ENCODE peak calls at places on chromosomes 12 and 14, in six cellular contexts. One of them, this sample, is unnamed.

GRCh38 chr14:94011795-94012194 is 14.3 kb upstream of the OTUB2 start:
- DNase-seq in Peyer's patch: no peak
- DNase-seq in thyroid gland: no peak
- DNase-seq in heart left ventricle: no peak
- DNase-seq in A549: no peak
- DNase-seq in transverse colon: no peak
- DNase-seq in this sample: no peak

GRCh38 chr12:103423061-103423473 is 72.7 kb downstream of the C12orf42 start:
- DNase-seq in Peyer's patch: no peak
- DNase-seq in thyroid gland: no peak
- DNase-seq in heart left ventricle: no peak
- DNase-seq in A549: no peak
- DNase-seq in transverse colon: no peak
- DNase-seq in this sample: no peak

GRCh38 chr12:58967551-58967950 is 47.2 kb upstream of the LRIG3 start:
- DNase-seq in Peyer's patch: no peak
- DNase-seq in thyroid gland: peak; percentile 89
- DNase-seq in heart left ventricle: no peak
- DNase-seq in A549: no peak
- DNase-seq in transverse colon: no peak
- DNase-seq in this sample: no peak

GRCh38 chr12:54214553-54215374 is 26.0 kb upstream of the SMUG1 start:
- DNase-seq in Peyer's patch: peak; percentile 85
- DNase-seq in thyroid gland: peak; percentile 86
- DNase-seq in heart left ventricle: peak; percentile 89
- DNase-seq in A549: peak; percentile 95
- DNase-seq in transverse colon: peak; percentile 90
- DNase-seq in this sample: peak; percentile 86

GRCh38 chr14:69685217-69685616 is 73.8 kb downstream of the SUSD6 start:
- DNase-seq in Peyer's patch: no peak
- DNase-seq in thyroid gland: no peak
- DNase-seq in heart left ventricle: no peak
- DNase-seq in A549: no peak
- DNase-seq in transverse colon: no peak
- DNase-seq in this sample: no peak

GRCh38 chr12:6424008-6424347 is 20.8 kb upstream of the CD27 start:
- DNase-seq in Peyer's patch: no peak
- DNase-seq in thyroid gland: no peak
- DNase-seq in heart left ventricle: no peak
- DNase-seq in A549: no peak
- DNase-seq in transverse colon: no peak
- DNase-seq in this sample: no peak

GRCh38 chr12:104372048-104372720 is 68.6 kb downstream of the EID3 start:
- DNase-seq in Peyer's patch: no peak
- DNase-seq in thyroid gland: no peak
- DNase-seq in heart left ventricle: no peak
- DNase-seq in A549: peak; percentile 72
- DNase-seq in transverse colon: no peak
- DNase-seq in this sample: no peak

GRCh38 chr14:36767603-36768281 is 106.1 kb downstream of the PAX9 start:
- DNase-seq in Peyer's patch: no peak
- DNase-seq in thyroid gland: no peak
- DNase-seq in heart left ventricle: no peak
- DNase-seq in A549: no peak
- DNase-seq in transverse colon: no peak
- DNase-seq in this sample: no peak

GRCh38 chr14:94532462-94532861 is 23.2 kb upstream of the SERPINA12 start:
- DNase-seq in Peyer's patch: no peak
- DNase-seq in thyroid gland: no peak
- DNase-seq in heart left ventricle: no peak
- DNase-seq in A549: no peak
- DNase-seq in transverse colon: no peak
- DNase-seq in this sample: no peak

GRCh38 chr12:20268121-20268732 is 100.1 kb upstream of the PDE3A start:
- DNase-seq in Peyer's patch: no peak
- DNase-seq in thyroid gland: no peak
- DNase-seq in heart left ventricle: no peak
- DNase-seq in A549: peak; percentile 55
- DNase-seq in transverse colon: no peak
- DNase-seq in this sample: no peak

GRCh38 chr14:22822017-22822618 is 6.9 kb upstream of the SLC7A7 start:
- DNase-seq in Peyer's patch: peak; percentile 81
- DNase-seq in thyroid gland: no peak
- DNase-seq in heart left ventricle: no peak
- DNase-seq in A549: no peak
- DNase-seq in transverse colon: no peak
- DNase-seq in this sample: no peak

GRCh38 chr12:68933564-68933893 is 558 bp upstream of the CPM start:
- DNase-seq in Peyer's patch: no peak
- DNase-seq in thyroid gland: no peak
- DNase-seq in heart left ventricle: no peak
- DNase-seq in A549: no peak
- DNase-seq in transverse colon: no peak
- DNase-seq in this sample: no peak

GRCh38 chr12:71688961-71689570 is 3.2 kb downstream of the TMEM19 start:
- DNase-seq in Peyer's patch: no peak
- DNase-seq in thyroid gland: no peak
- DNase-seq in heart left ventricle: no peak
- DNase-seq in A549: no peak
- DNase-seq in transverse colon: no peak
- DNase-seq in this sample: no peak

GRCh38 chr14:63563370-63564026 is 20.3 kb upstream of the PPP2R5E start:
- DNase-seq in Peyer's patch: no peak
- DNase-seq in thyroid gland: no peak
- DNase-seq in heart left ventricle: no peak
- DNase-seq in A549: peak; percentile 40
- DNase-seq in transverse colon: no peak
- DNase-seq in this sample: no peak

GRCh38 chr12:81389550-81390099 is 311.7 kb downstream of the ACSS3 start:
- DNase-seq in Peyer's patch: no peak
- DNase-seq in thyroid gland: no peak
- DNase-seq in heart left ventricle: no peak
- DNase-seq in A549: no peak
- DNase-seq in transverse colon: no peak
- DNase-seq in this sample: no peak

GRCh38 chr14:22598896-22599244 is 770 bp downstream of the ABHD4 start:
- DNase-seq in Peyer's patch: no peak
- DNase-seq in thyroid gland: peak; percentile 71
- DNase-seq in heart left ventricle: no peak
- DNase-seq in A549: peak; percentile 70
- DNase-seq in transverse colon: peak; percentile 60
- DNase-seq in this sample: no peak

GRCh38 chr12:21675641-21676040 is 18.0 kb upstream of the LDHB start:
- DNase-seq in Peyer's patch: no peak
- DNase-seq in thyroid gland: no peak
- DNase-seq in heart left ventricle: no peak
- DNase-seq in A549: no peak
- DNase-seq in transverse colon: no peak
- DNase-seq in this sample: no peak
- H3K4me1 ChIP-seq in Peyer's patch: no peaks in the 10 kb centered on the region
- H3K4me1 ChIP-seq in thyroid gland: peaks cover 6% of the 10 kb centered on the region
- H3K4me1 ChIP-seq in heart left ventricle: peaks cover 9% of the 10 kb centered on the region
- H3K4me1 ChIP-seq in A549: peaks cover 13% of the 10 kb centered on the region
- H3K4me1 ChIP-seq in transverse colon: no peaks in the 10 kb centered on the region
- H3K4me1 ChIP-seq in this sample: no peaks in the 10 kb centered on the region

DNA sequence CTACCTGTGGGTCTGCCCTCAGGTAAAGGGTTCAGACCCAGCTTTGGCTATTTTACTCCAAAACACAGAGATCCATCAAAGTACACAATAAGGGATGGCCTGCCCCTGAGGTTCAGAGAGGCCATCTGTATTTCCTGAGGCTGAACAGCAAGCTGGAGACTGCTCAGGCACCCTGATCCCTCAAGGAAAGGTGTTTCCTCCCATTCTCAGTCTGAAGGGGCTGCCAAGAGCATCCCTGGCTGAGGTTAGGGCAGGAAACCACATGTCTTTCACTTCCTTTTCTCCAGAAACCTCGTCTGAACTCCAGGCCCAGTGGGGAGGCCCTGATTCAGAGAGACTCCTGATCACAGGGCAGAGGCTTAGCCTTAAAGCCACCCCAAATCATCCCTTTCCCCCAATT is 1.5 kb downstream of the RILPL1 start:
- DNase-seq in Peyer's patch: no peak
- DNase-seq in thyroid gland: no peak
- DNase-seq in heart left ventricle: no peak
- DNase-seq in A549: no peak
- DNase-seq in transverse colon: peak; percentile 21
- DNase-seq in this sample: no peak
- H3K4me3 ChIP-seq in Peyer's patch: no peak overlapping the region
- H3K4me3 ChIP-seq in thyroid gland: peak overlapping the region; percentile 75
- H3K4me3 ChIP-seq in heart left ventricle: peak overlapping the region; percentile 70
- H3K4me3 ChIP-seq in A549: peak overlapping the region; percentile 60
- H3K4me3 ChIP-seq in transverse colon: no peak overlapping the region
- H3K4me3 ChIP-seq in this sample: no peak overlapping the region

GRCh38 chr12:124486346-124486963 is 81.0 kb downstream of the NCOR2 start:
- DNase-seq in Peyer's patch: no peak
- DNase-seq in thyroid gland: no peak
- DNase-seq in heart left ventricle: peak; percentile 23
- DNase-seq in A549: no peak
- DNase-seq in transverse colon: no peak
- DNase-seq in this sample: no peak
- TF ChIP-seq POLR2A in Peyer's patch: no peak
- TF ChIP-seq POLR2A in thyroid gland: no peak
- TF ChIP-seq POLR2A in heart left ventricle: no peak
- TF ChIP-seq POLR2A in A549: no peak
- TF ChIP-seq POLR2A in transverse colon: no peak
- TF ChIP-seq POLR2A in this sample: no peak

GRCh38 chr12:92503029-92503931 is 199.5 kb upstream of the PLEKHG7 start:
- DNase-seq in Peyer's patch: no peak
- DNase-seq in thyroid gland: peak; percentile 14
- DNase-seq in heart left ventricle: peak; percentile 25
- DNase-seq in A549: no peak
- DNase-seq in transverse colon: no peak
- DNase-seq in this sample: no peak
- H3K4me1 ChIP-seq in Peyer's patch: peaks cover 3% of the 10 kb centered on the region
- H3K4me1 ChIP-seq in thyroid gland: peaks cover 48% of the 10 kb centered on the region
- H3K4me1 ChIP-seq in heart left ventricle: peaks cover 59% of the 10 kb centered on the region
- H3K4me1 ChIP-seq in A549: peaks cover 40% of the 10 kb centered on the region
- H3K4me1 ChIP-seq in transverse colon: peaks cover 25% of the 10 kb centered on the region
- H3K4me1 ChIP-seq in this sample: peaks cover 45% of the 10 kb centered on the region

DNA sequence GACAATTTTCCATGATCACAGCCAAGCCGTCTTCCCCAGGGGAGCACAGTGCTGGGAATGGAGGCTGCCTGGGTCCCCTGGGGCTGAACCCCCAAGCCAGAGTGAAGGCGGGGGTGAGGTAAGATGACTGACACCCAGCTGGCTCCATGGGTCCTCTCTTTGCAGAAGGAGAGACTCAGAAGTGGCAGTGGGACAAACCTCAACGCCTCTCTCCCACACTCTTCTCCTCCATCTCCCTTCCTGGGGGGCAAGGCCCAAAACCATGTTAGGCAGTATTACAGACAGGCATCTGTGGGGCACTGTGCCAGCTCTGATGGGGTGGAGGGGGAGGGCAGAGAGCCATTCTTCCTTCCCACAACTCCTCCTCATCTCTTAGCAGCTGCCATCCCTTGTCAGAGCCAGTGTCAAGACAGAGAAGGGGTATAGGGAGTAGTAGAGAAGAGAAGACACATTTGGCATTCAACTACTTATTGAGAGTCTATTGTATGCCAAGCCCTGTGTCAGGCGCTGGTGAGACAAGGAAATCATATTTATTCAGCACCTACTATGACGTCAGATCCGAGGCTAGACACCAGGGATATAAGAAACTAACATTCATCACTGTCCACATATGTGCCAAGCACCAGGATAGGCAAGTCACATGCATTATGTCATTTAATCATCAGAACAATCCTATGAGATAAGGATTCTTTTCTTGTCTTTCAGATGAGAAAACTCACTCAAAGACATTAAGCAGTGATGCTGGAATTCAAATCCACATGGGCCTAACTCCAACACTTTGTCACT is 3.5 kb downstream of the ITGA7 start:
- DNase-seq in Peyer's patch: no peak
- DNase-seq in thyroid gland: no peak
- DNase-seq in heart left ventricle: peak; percentile 74
- DNase-seq in A549: peak; percentile 43
- DNase-seq in transverse colon: no peak
- DNase-seq in this sample: no peak
- H3K4me3 ChIP-seq in Peyer's patch: no peak overlapping the region
- H3K4me3 ChIP-seq in thyroid gland: no peak overlapping the region
- H3K4me3 ChIP-seq in heart left ventricle: peak overlapping the region; percentile 75
- H3K4me3 ChIP-seq in A549: no peak overlapping the region
- H3K4me3 ChIP-seq in transverse colon: no peak overlapping the region
- H3K4me3 ChIP-seq in this sample: no peak overlapping the region

DNA sequence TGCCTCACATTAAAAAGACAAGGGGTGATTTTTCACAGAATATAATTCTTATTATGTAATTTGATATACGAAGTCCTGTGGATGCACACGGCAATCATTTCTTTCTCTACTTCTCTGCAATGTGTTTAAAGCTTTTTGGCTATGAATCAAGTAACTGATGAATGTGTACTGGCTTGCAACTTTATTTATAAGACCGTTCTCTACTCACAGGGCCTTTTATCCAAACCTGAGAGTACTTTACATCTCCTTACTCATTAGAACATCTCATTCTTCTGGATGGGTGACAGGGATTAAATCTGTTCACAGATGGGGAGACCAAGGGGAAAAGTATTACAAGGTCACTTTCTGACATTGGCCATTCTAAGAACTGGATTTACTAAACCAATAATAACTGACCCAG is 215.8 kb upstream of the DIO2 start:
- DNase-seq in Peyer's patch: no peak
- DNase-seq in thyroid gland: no peak
- DNase-seq in heart left ventricle: no peak
- DNase-seq in A549: no peak
- DNase-seq in transverse colon: no peak
- DNase-seq in this sample: no peak
- TF ChIP-seq POLR2A in Peyer's patch: no peak
- TF ChIP-seq POLR2A in thyroid gland: no peak
- TF ChIP-seq POLR2A in heart left ventricle: no peak
- TF ChIP-seq POLR2A in A549: no peak
- TF ChIP-seq POLR2A in transverse colon: no peak
- TF ChIP-seq POLR2A in this sample: no peak

GRCh38 chr14:31716208-31716607 is 155.0 kb downstream of the NUBPL start:
- DNase-seq in Peyer's patch: no peak
- DNase-seq in thyroid gland: no peak
- DNase-seq in heart left ventricle: no peak
- DNase-seq in A549: no peak
- DNase-seq in transverse colon: no peak
- DNase-seq in this sample: no peak

GRCh38 chr14:31717294-31718085 is 156.3 kb downstream of the NUBPL start:
- DNase-seq in Peyer's patch: no peak
- DNase-seq in thyroid gland: no peak
- DNase-seq in heart left ventricle: no peak
- DNase-seq in A549: no peak
- DNase-seq in transverse colon: no peak
- DNase-seq in this sample: no peak

GRCh38 chr14:31718985-31719384 is 157.8 kb downstream of the NUBPL start:
- DNase-seq in Peyer's patch: no peak
- DNase-seq in thyroid gland: no peak
- DNase-seq in heart left ventricle: no peak
- DNase-seq in A549: no peak
- DNase-seq in transverse colon: no peak
- DNase-seq in this sample: no peak

GRCh38 chr14:31718585-31718984 is 157.4 kb downstream of the NUBPL start:
- DNase-seq in Peyer's patch: no peak
- DNase-seq in thyroid gland: no peak
- DNase-seq in heart left ventricle: no peak
- DNase-seq in A549: no peak
- DNase-seq in transverse colon: no peak
- DNase-seq in this sample: no peak
- H3K4me1 ChIP-seq in Peyer's patch: no peaks in the 10 kb centered on the region
- H3K4me1 ChIP-seq in thyroid gland: no peaks in the 10 kb centered on the region
- H3K4me1 ChIP-seq in heart left ventricle: no peaks in the 10 kb centered on the region
- H3K4me1 ChIP-seq in A549: no peaks in the 10 kb centered on the region
- H3K4me1 ChIP-seq in transverse colon: no peaks in the 10 kb centered on the region
- H3K4me1 ChIP-seq in this sample: no peaks in the 10 kb centered on the region

This sample was measured in right lobe of liver.